ENCODE peak calls at places on chromosomes 5 and 9, in seven cellular contexts. J is A549, B is upper lobe of left lung, U is HCT116, R is stomach, M is GM12892, H is breast epithelium. W is an unnamed sample.

GRCh38 chr9:123925820-123926219 is 4.1 kb downstream of the DENND1A start:
- DNase-seq in J (no peak), M (no peak), H (no peak), U (no peak), R (no peak), B (no peak), W (no peak)

GRCh38 chr5:14167211-14167845 is 24.2 kb downstream of the TRIO start:
- DNase-seq in J (no peak), M (no peak), R (no peak), U (no peak), B (peak; percentile 51), H (no peak), W (no peak)

GRCh38 chr5:27472000-27472763 is 433.8 kb upstream of the CDH9 start:
- DNase-seq in M (peak; percentile 1), U (no peak), H (no peak), J (peak; percentile 79), B (no peak), R (no peak), W (peak; percentile 45)

GRCh38 chr5:57538341-57538955 is 55.8 kb upstream of the ACTBL2 start:
- DNase-seq in M (no peak), U (no peak), J (no peak), H (no peak), B (no peak), R (no peak), W (no peak)

GRCh38 chr5:95730730-95731570 is at the start of gene RHOBTB3:
- DNase-seq in J (peak; percentile 49), U (peak; percentile 63), M (peak; percentile 36), H (peak; percentile 81), R (peak; percentile 85), B (peak; percentile 91), W (peak; percentile 88)

GRCh38 chr9:16267336-16268036 is 603.0 kb downstream of the BNC2 start:
- DNase-seq in M (no peak), H (no peak), U (no peak), R (peak; percentile 51), B (peak; percentile 39), J (no peak), W (no peak)

GRCh38 chr5:126658526-126658925 is 57.8 kb downstream of the PHAX start:
- DNase-seq in R (no peak), H (no peak), M (no peak), J (no peak), U (no peak), B (no peak), W (no peak)

GRCh38 chr5:179233909-179234562 is 111.2 kb downstream of the ADAMTS2 start:
- DNase-seq in M (no peak), R (no peak), B (peak; percentile 6), U (no peak), H (peak; percentile 44), J (no peak), W (no peak)

GRCh38 chr9:4118666-4119065 is 181.2 kb downstream of the GLIS3 start:
- DNase-seq in U (no peak), H (no peak), J (no peak), M (no peak), B (no peak), R (no peak), W (no peak)

GRCh38 chr5:156379198-156379597 is 52.2 kb downstream of the SGCD start:
- DNase-seq in R (no peak), H (no peak), U (no peak), B (no peak), J (no peak), M (no peak), W (no peak)

GRCh38 chr5:125756456-125756855 is 666.8 kb upstream of the GRAMD2B start:
- DNase-seq in M (no peak), U (no peak), J (no peak), H (no peak), R (no peak), B (no peak), W (no peak)

GRCh38 chr5:5103249-5103648 is 36.9 kb upstream of the ADAMTS16 start:
- DNase-seq in M (no peak), J (no peak), R (no peak), U (no peak), B (no peak), H (no peak), W (no peak)

DNA sequence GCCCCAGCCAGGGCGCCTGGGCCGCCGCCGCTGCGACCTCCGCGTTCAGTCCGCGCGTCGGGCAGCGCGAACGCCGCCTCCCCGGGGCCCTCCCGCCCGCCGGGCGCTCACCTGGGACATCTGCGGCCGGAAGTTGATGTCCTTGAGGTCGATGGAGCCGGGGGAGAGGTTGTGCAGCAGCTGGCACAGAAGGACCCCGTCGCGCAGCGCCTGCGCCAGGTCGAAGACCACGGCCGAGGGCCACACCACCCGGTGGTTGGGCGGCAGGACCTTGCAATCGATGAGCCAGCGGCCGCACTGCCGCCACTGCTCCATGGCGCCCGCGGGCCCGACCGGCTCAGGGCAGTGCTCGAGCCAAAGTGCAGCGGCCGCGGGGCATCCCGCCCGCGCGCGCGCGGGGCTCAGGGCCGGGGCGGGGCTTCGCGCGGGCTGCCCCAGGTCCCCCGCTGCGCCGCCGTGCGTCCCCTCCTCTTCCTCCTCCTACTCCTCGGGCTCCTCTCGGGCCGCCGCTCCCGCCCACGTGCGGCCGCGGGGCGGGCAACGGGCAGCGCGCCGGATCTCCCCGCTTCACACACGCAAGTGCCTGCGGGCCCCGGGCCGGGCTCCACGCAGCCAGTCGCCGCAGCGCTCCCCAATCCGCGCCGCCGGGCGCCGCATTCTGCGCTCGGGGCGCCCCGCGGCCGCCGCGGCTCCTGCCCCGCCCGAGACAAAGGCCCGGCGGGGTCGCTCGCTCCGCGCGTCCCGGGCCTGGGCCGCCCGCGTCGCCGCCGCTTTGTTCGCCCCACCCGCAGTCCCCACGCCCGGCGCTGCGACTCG is at the start of gene VAV2:
- DNase-seq in U (peak; percentile 29), J (peak; percentile 35), H (no peak), M (no peak), B (peak; percentile 73), R (peak; percentile 65), W (no peak)
- TF ChIP-seq POLR2A in U (peak; percentile 53), J (peak; percentile 61), H (no peak), M (peak; percentile 65), B (peak; percentile 56), R (no peak), W (no peak)

GRCh38 chr9:137227057-137227852 is at the start of gene RNF224:
- DNase-seq in B (peak; percentile 89), M (peak; percentile 88), U (peak; percentile 71), R (peak; percentile 97), J (peak; percentile 78), H (peak; percentile 89), W (peak; percentile 80)
- TF ChIP-seq POLR2A in B (peak; percentile 57), M (no peak), U (no peak), R (no peak), J (peak; percentile 1), H (no peak), W (no peak)

GRCh38 chr5:132435891-132436290 is 54.7 kb downstream of the IRF1 start:
- DNase-seq in R (no peak), B (no peak), M (no peak), J (no peak), H (no peak), U (no peak), W (no peak)

GRCh38 chr5:132433141-132433540 is 57.4 kb downstream of the IRF1 start:
- DNase-seq in H (no peak), J (no peak), B (no peak), U (no peak), M (no peak), R (no peak), W (no peak)

GRCh38 chr5:132434391-132434790 is 56.2 kb downstream of the IRF1 start:
- DNase-seq in J (no peak), B (no peak), H (no peak), M (no peak), R (no peak), U (no peak), W (no peak)

GRCh38 chr5:132436936-132437335 is 53.6 kb downstream of the IRF1 start:
- DNase-seq in R (no peak), H (no peak), B (no peak), M (no peak), J (no peak), U (no peak), W (no peak)

GRCh38 chr5:132434813-132435286 is 55.7 kb downstream of the IRF1 start:
- DNase-seq in J (no peak), M (no peak), B (no peak), H (no peak), U (no peak), R (no peak), W (no peak)
- TF ChIP-seq POLR2A in J (no peak), M (peak; percentile 17), B (no peak), H (no peak), U (no peak), R (no peak), W (no peak)

GRCh38 chr9:113350338-113350672 is 964 bp downstream of the BSPRY start:
- DNase-seq in J (no peak), M (no peak), H (no peak), R (no peak), B (peak; percentile 36), U (no peak), W (no peak)

GRCh38 chr9:113347479-113347878 is 1.9 kb upstream of the BSPRY start:
- DNase-seq in R (no peak), J (no peak), H (no peak), B (no peak), U (no peak), M (no peak), W (no peak)

GRCh38 chr9:113349044-113349433 is 302 bp upstream of the BSPRY start:
- DNase-seq in R (no peak), J (no peak), U (no peak), B (no peak), M (no peak), H (no peak), W (no peak)

GRCh38 chr9:113350937-113351336 is 1.6 kb downstream of the BSPRY start:
- DNase-seq in U (no peak), M (no peak), B (no peak), H (no peak), J (no peak), R (no peak), W (no peak)

DNA sequence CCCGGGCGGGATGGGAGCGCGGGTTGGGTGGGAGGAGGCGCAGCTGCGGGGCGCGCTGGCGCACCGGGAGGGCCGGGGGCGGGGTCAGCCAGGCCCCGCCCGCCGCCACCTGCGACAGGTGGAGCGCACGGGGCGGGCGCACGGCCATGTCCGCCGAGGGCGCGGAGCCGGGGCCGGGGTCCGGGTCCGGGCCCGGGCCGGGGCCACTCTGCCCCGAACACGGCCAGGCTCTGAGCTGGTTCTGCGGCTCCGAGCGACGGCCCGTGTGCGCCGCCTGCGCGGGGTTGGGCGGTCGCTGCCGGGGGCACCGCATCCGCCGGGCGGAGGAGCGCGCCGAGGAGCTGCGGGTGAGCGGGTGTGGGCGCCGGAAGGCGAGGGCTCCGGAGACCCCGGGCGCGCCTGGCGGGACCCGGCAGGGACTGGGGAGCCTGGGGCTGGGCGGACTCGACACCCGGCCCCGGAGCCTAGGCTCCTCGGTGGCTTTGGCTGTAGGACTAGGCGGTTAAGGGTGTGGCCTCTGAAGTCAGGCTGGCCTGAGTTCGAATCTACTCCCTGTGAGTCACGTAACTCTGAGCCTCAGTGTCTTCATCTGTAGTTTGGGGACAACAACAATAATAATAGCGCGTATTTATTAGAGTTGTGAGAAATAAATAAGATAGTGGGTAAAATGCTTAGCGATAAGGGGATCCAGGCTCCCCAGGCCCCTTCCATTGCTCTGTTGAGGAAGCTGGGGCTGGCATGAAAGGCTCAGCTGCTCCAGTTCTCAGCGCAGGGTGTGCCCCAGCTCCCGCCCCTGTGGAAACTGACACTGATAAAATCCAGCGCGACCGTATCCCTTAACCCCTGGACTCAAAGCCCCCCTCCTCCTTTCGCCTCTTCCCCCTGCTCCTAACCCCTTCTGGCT is at the start of gene BSPRY:
- DNase-seq in U (peak; percentile 18), H (no peak), M (peak; percentile 46), B (peak; percentile 53), J (peak; percentile 22), R (peak; percentile 66), W (peak; percentile 75)
- TF ChIP-seq POLR2A in U (no peak), H (no peak), M (no peak), B (peak; percentile 23), J (no peak), R (no peak), W (peak; percentile 71)

W was measured in erythroblast.